ENCODE peak calls at places on chromosomes 11 and 22, in eight cellular contexts. G is GM12878, D is K562, A is HCT116, S is H1, W is endothelial cell of umbilical vein, R is SK-N-SH, P is HepG2. M is an unnamed sample.

GRCh38 chr11:69682221-69682620 is 7.1 kb upstream of the LTO1 start:
- DNase-seq in S (no peak), R (no peak), W (no peak), D (no peak), G (no peak), A (no peak), P (no peak), M (no peak)

GRCh38 chr11:16774920-16775603 is 36.6 kb downstream of the C11orf58 start:
- DNase-seq in S (no peak), G (no peak), A (no peak), W (no peak), D (no peak), R (no peak), P (peak), M (no peak)

GRCh38 chr22:22802346-22802970 is 85.2 kb upstream of the IGLL5 start:
- DNase-seq in A (no peak), S (peak), P (no peak), R (no peak), W (no peak), D (peak), G (no peak), M (no peak)

GRCh38 chr11:117828641-117829368 is 4.3 kb upstream of the FXYD2 start:
- DNase-seq in P (no peak), R (no peak), W (peak), S (peak), A (no peak), G (no peak), D (peak), M (no peak)

GRCh38 chr22:20436309-20437252 is 1.0 kb downstream of the SCARF2 start:
- DNase-seq in S (peak), A (no peak), W (peak), R (peak), G (no peak), P (no peak), D (peak), M (no peak)

GRCh38 chr11:12005476-12005875 is 3.0 kb downstream of the DKK3 start:
- DNase-seq in W (peak), R (no peak), P (no peak), A (no peak), D (no peak), S (no peak), G (no peak), M (no peak)

GRCh38 chr11:107467754-107468153 is 10.1 kb upstream of the CWF19L2 start:
- DNase-seq in A (no peak), G (no peak), R (no peak), S (no peak), W (no peak), P (no peak), D (no peak), M (no peak)

GRCh38 chr11:2325719-2326118 is 23.9 kb downstream of the TSPAN32 start:
- DNase-seq in D (no peak), S (no peak), R (no peak), P (no peak), G (no peak), W (no peak), A (no peak), M (no peak)

GRCh38 chr22:24834845-24835570 is 29.0 kb downstream of the SGSM1 start:
- DNase-seq in P (peak), R (peak), G (no peak), D (no peak), A (peak), W (peak), S (peak), M (no peak)

GRCh38 chr11:7471071-7471470 is 14.2 kb upstream of the OLFML1 start:
- DNase-seq in A (no peak), R (no peak), P (no peak), G (no peak), W (no peak), D (no peak), S (no peak), M (no peak)

GRCh38 chr22:32531955-32532818 is 57.6 kb downstream of the FBXO7 start:
- DNase-seq in A (no peak), D (peak), G (no peak), W (peak), R (peak), S (peak), P (peak), M (peak)

GRCh38 chr11:16093889-16094653 is 262.3 kb downstream of the SOX6 start:
- DNase-seq in P (peak), S (no peak), G (no peak), A (no peak), R (no peak), D (peak), W (no peak), M (no peak)

GRCh38 chr11:24844406-24844805 is 347.6 kb downstream of the LUZP2 start:
- DNase-seq in P (no peak), A (no peak), R (no peak), D (no peak), W (no peak), G (no peak), S (no peak), M (no peak)

GRCh38 chr11:101555366-101555765 is 28.4 kb downstream of the TRPC6 start:
- DNase-seq in P (no peak), R (no peak), S (no peak), G (no peak), D (no peak), W (peak), A (no peak), M (no peak)

GRCh38 chr11:61429346-61429690 is 457 bp downstream of the CPSF7 start:
- DNase-seq in A (peak), W (peak), R (peak), D (peak), P (peak), G (no peak), S (peak), M (no peak)
- TF ChIP-seq POLR2AphosphoS5 in A (peak), W (peak), R (peak), D (no peak), P (no peak), G (no peak), S (peak), M (no peak)

DNA sequence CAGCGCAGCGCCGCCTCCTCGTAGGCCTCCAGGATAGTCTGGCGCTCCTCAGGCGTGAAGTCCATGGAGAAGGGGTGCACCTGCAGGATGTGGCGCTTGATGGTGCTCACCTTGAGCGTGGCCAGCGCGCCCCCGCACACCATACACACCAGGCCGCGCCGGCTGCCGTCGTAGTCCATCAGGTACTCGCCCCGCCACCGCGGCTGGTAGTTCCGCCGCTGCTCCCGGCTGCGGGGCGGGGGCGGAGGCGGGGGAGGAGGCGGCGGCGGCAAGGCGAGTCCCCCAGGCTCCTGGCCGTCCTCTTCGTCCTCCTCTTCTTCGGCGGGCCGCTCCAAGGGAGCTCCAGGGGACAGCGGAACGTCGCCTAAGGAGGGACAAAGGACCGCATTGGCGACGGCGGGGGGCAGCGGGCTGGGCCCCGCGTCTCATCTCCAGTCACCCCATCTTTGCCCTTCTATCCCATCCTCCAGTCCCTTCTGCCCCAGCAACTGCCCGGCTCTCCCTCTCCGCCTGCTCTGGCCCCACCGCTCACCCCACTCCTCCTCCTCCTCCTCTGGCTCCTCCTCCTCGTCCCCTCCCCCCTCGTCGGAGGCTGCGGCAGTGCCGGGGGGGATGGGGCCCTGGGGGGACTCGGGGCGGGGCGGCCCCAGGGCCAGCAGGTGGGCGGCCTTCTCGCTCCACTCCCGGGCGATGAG is 4.9 kb downstream of the ZFTA start:
- DNase-seq in A (no peak), G (no peak), R (peak), D (no peak), W (peak), S (peak), P (no peak), M (no peak)
- H3K4me3 ChIP-seq in A (no peak), G (no peak), R (no peak), D (no peak), W (no peak), S (peak), P (no peak), M (no peak)

DNA sequence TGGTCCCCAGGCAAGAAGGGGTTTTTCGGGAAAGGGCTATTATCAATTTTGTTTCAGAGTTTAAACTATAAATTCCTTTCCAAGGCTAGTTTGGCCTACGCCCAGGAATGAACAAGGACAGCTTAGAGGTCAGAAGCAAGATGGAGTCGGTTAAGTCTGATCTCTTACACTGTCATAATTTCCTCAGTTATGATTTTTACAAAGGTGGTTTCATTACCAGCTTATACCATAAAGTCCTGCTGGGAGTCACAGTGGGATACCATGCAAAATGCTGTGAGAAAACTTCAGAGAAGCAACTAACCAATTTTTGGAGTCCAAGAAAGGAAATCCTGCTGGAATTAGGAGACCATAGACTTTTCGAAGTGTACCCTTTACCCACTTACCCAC is 17.4 kb upstream of the ZC3H12C start:
- DNase-seq in A (no peak), R (no peak), G (no peak), D (no peak), W (no peak), P (no peak), S (no peak), M (peak)
- H3K9ac ChIP-seq in A (no peak), R (no peak), G (no peak), D (no peak), W (no peak), P (no peak), S (no peak), M (no peak)

GRCh38 chr22:27859336-27859735 is 57.8 kb upstream of the MN1 start:
- DNase-seq in A (no peak), R (no peak), D (no peak), W (no peak), S (no peak), G (no peak), P (no peak), M (no peak)
- TF ChIP-seq POLR2AphosphoS5 in A (no peak), R (no peak), D (no peak), W (no peak), S (no peak), G (no peak), P (no peak), M (no peak)

GRCh38 chr11:36564376-36565032 is 3.3 kb upstream of the RAG1 start:
- DNase-seq in R (peak), G (peak), W (peak), A (peak), S (peak), P (peak), D (peak), M (peak)
- H3K4me3 ChIP-seq in R (peak), G (no peak), W (no peak), A (no peak), S (no peak), P (peak), D (no peak), M (peak)

GRCh38 chr11:113628912-113629311 is 77.2 kb downstream of the TMPRSS5 start:
- DNase-seq in W (no peak), G (no peak), D (no peak), A (no peak), S (peak), R (no peak), P (no peak), M (no peak)
- H3K9ac ChIP-seq in W (no peak), G (no peak), D (no peak), A (no peak), S (no peak), R (no peak), P (no peak), M (no peak)

GRCh38 chr11:134246678-134247077 is 6.5 kb downstream of the THYN1 start:
- DNase-seq in P (no peak), R (no peak), D (no peak), G (no peak), A (no peak), S (no peak), W (no peak), M (no peak)
- TF ChIP-seq POLR2AphosphoS5 in P (no peak), R (no peak), D (no peak), G (no peak), A (no peak), S (no peak), W (no peak), M (no peak)

GRCh38 chr22:45237065-45237990 is 3.4 kb downstream of the KIAA0930 start:
- DNase-seq in W (no peak), S (no peak), R (no peak), P (peak), A (no peak), G (no peak), D (no peak), M (no peak)

GRCh38 chr22:45239378-45240136 is 1.1 kb downstream of the KIAA0930 start:
- DNase-seq in G (no peak), R (peak), P (no peak), D (no peak), W (no peak), A (no peak), S (no peak), M (no peak)

GRCh38 chr22:45240810-45241631 is at the start of gene KIAA0930:
- DNase-seq in S (peak), W (peak), P (peak), R (peak), G (no peak), D (peak), A (peak), M (no peak)

GRCh38 chr22:45240137-45240809 is 421 bp downstream of the KIAA0930 start:
- DNase-seq in A (no peak), G (no peak), P (no peak), S (peak), W (peak), D (peak), R (peak), M (no peak)

GRCh38 chr22:45238431-45239377 is 2.0 kb downstream of the KIAA0930 start:
- DNase-seq in P (no peak), S (no peak), D (no peak), W (no peak), R (peak), G (no peak), A (no peak), M (no peak)
- H3K4me3 ChIP-seq in P (no peak), S (no peak), D (no peak), W (no peak), R (no peak), G (peak), A (no peak), M (no peak)